ENCODE peak calls at places on chromosomes 12 and 14, in ten cellular contexts. A is mucosa of descending colon, I is kidney, R is bronchial epithelial cell, G is tibial artery, X is IMR-90, D is spleen, E is psoas muscle, W is stomach, T is astrocyte. H is an unnamed sample.
A peak's percentile ranks its signal among the peaks of the same experiment; 100 is the strongest.

GRCh38 chr14:52119030-52119429 is 50.2 kb upstream of the NID2 start:
- DNase-seq in A (peak; percentile 41), I (no peak), R (no peak), G (no peak), X (no peak), D (no peak), E (no peak), W (no peak), T (no peak), H (no peak)

GRCh38 chr12:31471061-31471460 is 119.9 kb downstream of the DENND5B start:
- DNase-seq in A (no peak), I (no peak), R (no peak), G (no peak), X (no peak), D (no peak), E (no peak), W (no peak), T (no peak), H (no peak)

GRCh38 chr12:52179396-52179973 is 12.3 kb downstream of the KRT80 start:
- DNase-seq in A (no peak), I (no peak), R (no peak), G (no peak), X (no peak), D (no peak), E (no peak), W (no peak), T (no peak), H (no peak)

GRCh38 chr12:15472036-15472435 is 149.7 kb downstream of the PTPRO start:
- DNase-seq in A (no peak), I (no peak), R (peak; percentile 95), G (no peak), X (no peak), D (no peak), E (no peak), W (no peak), T (no peak), H (no peak)

GRCh38 chr14:95889236-95889979 is 12.8 kb downstream of the TUNAR start:
- DNase-seq in A (no peak), I (no peak), R (no peak), G (no peak), X (no peak), D (no peak), E (no peak), W (no peak), T (no peak), H (no peak)

GRCh38 chr12:76030378-76031080 is 1.0 kb downstream of the PHLDA1 start:
- DNase-seq in A (peak; percentile 60), I (peak; percentile 82), R (no peak), G (peak; percentile 72), X (peak; percentile 52), D (peak; percentile 88), E (peak; percentile 63), W (peak; percentile 41), T (no peak), H (peak; percentile 31)

GRCh38 chr12:128639089-128639488 is 184.7 kb downstream of the SLC15A4 start:
- DNase-seq in A (no peak), I (no peak), R (no peak), G (no peak), X (no peak), D (no peak), E (no peak), W (no peak), T (no peak), H (no peak)

GRCh38 chr14:84127430-84127829 is 1402.5 kb upstream of the FLRT2 start:
- DNase-seq in A (no peak), I (no peak), R (no peak), G (no peak), X (no peak), D (no peak), E (no peak), W (no peak), T (no peak), H (no peak)

GRCh38 chr12:78470354-78471195 is 394.0 kb upstream of the SYT1 start:
- DNase-seq in A (no peak), I (no peak), R (peak; percentile 43), G (no peak), X (peak; percentile 60), D (no peak), E (no peak), W (no peak), T (peak; percentile 42), H (no peak)

GRCh38 chr14:73245401-73246325 is 8.4 kb downstream of the PAPLN start:
- DNase-seq in A (peak; percentile 57), I (peak; percentile 86), R (peak; percentile 39), G (no peak), X (no peak), D (peak; percentile 95), E (peak; percentile 71), W (peak; percentile 62), T (no peak), H (peak; percentile 68)

GRCh38 chr14:103725001-103725682 is 9.5 kb downstream of the ZFYVE21 start:
- DNase-seq in A (no peak), I (no peak), R (no peak), G (no peak), X (no peak), D (peak; percentile 65), E (no peak), W (no peak), T (no peak), H (no peak)

GRCh38 chr12:5884846-5885245 is 60.2 kb downstream of the ANO2 start:
- DNase-seq in A (no peak), I (no peak), R (no peak), G (no peak), X (no peak), D (no peak), E (no peak), W (no peak), T (no peak), H (no peak)

GRCh38 chr14:89986475-89986874 is 30.7 kb downstream of the TDP1 start:
- DNase-seq in A (no peak), I (no peak), R (no peak), G (no peak), X (no peak), D (no peak), E (no peak), W (no peak), T (no peak), H (no peak)

GRCh38 chr14:89988787-89989186 is 33.1 kb downstream of the TDP1 start:
- DNase-seq in A (no peak), I (no peak), R (no peak), G (no peak), X (no peak), D (no peak), E (no peak), W (no peak), T (no peak), H (no peak)

GRCh38 chr14:89977668-89978067 is 21.9 kb downstream of the TDP1 start:
- DNase-seq in A (no peak), I (no peak), R (no peak), G (no peak), X (no peak), D (no peak), E (no peak), W (no peak), T (no peak), H (no peak)

GRCh38 chr14:89983375-89983774 is 27.6 kb downstream of the TDP1 start:
- DNase-seq in A (no peak), I (no peak), R (no peak), G (no peak), X (no peak), D (no peak), E (no peak), W (no peak), T (no peak), H (no peak)
- H3K36me3 ChIP-seq in A (no peaks in the 10 kb centered on the region), I (peaks cover 13% of the 10 kb centered on the region), R (peaks cover 10% of the 10 kb centered on the region), G (peaks cover 83% of the 10 kb centered on the region), X (peaks cover 31% of the 10 kb centered on the region), D (peaks cover 74% of the 10 kb centered on the region), E (peaks cover 80% of the 10 kb centered on the region), W (peaks cover 85% of the 10 kb centered on the region), T (peaks cover 45% of the 10 kb centered on the region), H (peaks cover 56% of the 10 kb centered on the region)

DNA sequence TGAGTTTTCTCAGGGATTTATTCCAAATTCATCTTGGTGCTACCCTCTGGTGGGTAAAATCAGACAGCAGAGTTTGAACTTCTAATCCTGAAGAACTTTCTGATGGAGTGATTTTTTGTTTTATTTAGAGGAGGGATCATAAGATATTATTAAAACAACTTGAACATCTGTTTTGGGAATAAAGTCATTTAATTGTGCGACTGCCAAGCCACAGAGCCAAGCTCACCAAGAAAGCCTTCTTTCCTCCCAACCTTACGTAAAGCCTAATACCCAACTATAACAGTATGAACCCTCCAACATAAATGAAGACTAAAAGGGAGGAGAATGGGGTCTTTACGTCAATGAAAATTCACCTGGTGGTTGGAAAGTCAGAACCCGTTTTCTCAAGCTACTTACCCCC is 205.5 kb upstream of the IGF1 start:
- DNase-seq in A (no peak), I (no peak), R (no peak), G (no peak), X (no peak), D (no peak), E (no peak), W (no peak), T (no peak), H (no peak)
- TF ChIP-seq CTCF in A (no peak), I (no peak), R (no peak), G (no peak), X (peak; percentile 8), D (no peak), E (no peak), W (no peak), T (no peak), H (no peak)

DNA sequence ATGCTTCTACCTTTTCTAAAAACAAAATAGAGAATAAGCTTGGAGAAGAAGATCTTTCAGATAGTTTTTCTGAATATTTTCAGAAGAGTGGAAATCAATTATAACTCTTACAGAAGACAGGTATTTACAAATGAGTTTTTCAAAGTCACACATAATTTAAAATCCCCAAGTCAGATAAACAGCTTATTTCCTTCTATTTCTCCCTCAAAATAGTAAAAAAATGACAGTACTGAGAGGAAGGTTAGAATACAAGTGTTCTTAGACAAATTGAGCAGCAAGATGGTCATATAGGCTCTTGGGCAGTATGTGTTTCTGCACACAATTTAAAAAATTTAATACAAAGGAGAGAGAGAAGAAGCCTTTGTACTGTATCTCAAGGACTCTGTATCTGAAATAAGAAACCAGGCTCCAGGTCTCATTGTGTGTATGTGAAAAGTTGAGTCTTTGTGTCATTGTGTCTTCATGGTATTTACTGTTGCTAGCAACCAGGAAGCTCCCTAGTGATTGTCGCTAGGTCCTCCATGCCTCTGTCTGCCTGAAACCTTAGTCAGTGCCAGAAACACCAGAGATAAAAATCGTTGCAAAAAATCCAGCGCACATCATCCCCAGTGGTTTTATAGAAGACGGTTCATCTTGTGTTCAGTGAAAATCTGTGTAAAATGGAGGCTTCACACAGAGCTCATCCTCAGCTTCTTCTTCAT is 12.9 kb upstream of the TUBA1A start:
- DNase-seq in A (no peak), I (no peak), R (peak; percentile 47), G (peak; percentile 28), X (peak; percentile 70), D (no peak), E (no peak), W (no peak), T (peak; percentile 87), H (no peak)
- H3K4me3 ChIP-seq in A (no peak overlapping the region), I (no peak overlapping the region), R (no peak overlapping the region), G (peak overlapping the region; percentile 21), X (no peak overlapping the region), D (no peak overlapping the region), E (no peak overlapping the region), W (no peak overlapping the region), T (no peak overlapping the region), H (peak overlapping the region; percentile 38)

DNA sequence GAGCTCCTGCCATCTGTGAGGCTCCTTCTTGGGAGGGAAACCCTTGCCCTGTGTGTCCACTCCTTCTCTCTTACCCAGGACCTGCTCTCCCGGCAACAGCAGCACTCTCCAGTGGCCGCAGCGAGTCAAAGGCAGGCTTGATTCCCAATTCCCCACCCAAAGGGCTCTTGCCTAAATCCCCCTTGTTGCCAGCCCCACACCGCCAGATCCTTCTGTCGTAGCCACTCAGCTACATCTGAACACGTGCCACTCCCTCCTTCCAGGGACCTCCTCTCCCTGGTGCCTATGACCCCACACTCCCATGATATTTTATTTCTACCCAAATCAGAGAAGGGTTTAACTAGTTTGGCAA is 14.2 kb upstream of the SELPLG start:
- DNase-seq in A (no peak), I (no peak), R (no peak), G (no peak), X (no peak), D (peak; percentile 56), E (no peak), W (no peak), T (no peak), H (no peak)
- H3K36me3 ChIP-seq in A (peaks cover 2% of the 10 kb centered on the region), I (peaks cover 7% of the 10 kb centered on the region), R (peaks cover 28% of the 10 kb centered on the region), G (peaks cover 52% of the 10 kb centered on the region), X (peaks cover 56% of the 10 kb centered on the region), D (peaks cover 29% of the 10 kb centered on the region), E (peaks cover 84% of the 10 kb centered on the region), W (peaks cover 81% of the 10 kb centered on the region), T (peaks cover 74% of the 10 kb centered on the region), H (peaks cover 78% of the 10 kb centered on the region)

H was measured in left ventricle myocardium inferior.